ENCODE peak calls at places on chromosomes 4 and X, in five cellular contexts. One of them, this sample, is unnamed.

GRCh38 chr4:1520145-1520661 is 114.0 kb upstream of the NKX1-1 start:
- DNase-seq in HTR-8/SVneo: no peak
- DNase-seq in NCI-H345: no peak
- DNase-seq in effector memory CD8-positive, alpha-beta T cell: no peak
- DNase-seq in GM10248: no peak
- DNase-seq in this sample: no peak

GRCh38 chr4:163544407-163545038 is 50.0 kb downstream of the TMA16 start:
- DNase-seq in HTR-8/SVneo: peak
- DNase-seq in NCI-H345: peak
- DNase-seq in effector memory CD8-positive, alpha-beta T cell: peak
- DNase-seq in GM10248: peak
- DNase-seq in this sample: no peak

GRCh38 chr4:62670509-62670908 is 1470.4 kb downstream of the ADGRL3 start:
- DNase-seq in HTR-8/SVneo: no peak
- DNase-seq in NCI-H345: peak
- DNase-seq in effector memory CD8-positive, alpha-beta T cell: no peak
- DNase-seq in GM10248: no peak
- DNase-seq in this sample: peak

GRCh38 chr4:86416081-86416480 is 56.2 kb upstream of the MAPK10 start:
- DNase-seq in HTR-8/SVneo: no peak
- DNase-seq in NCI-H345: no peak
- DNase-seq in effector memory CD8-positive, alpha-beta T cell: no peak
- DNase-seq in GM10248: no peak
- DNase-seq in this sample: no peak

GRCh38 chr4:1296324-1297022 is 6.8 kb downstream of the MAEA start:
- DNase-seq in HTR-8/SVneo: no peak
- DNase-seq in NCI-H345: no peak
- DNase-seq in effector memory CD8-positive, alpha-beta T cell: no peak
- DNase-seq in GM10248: no peak
- DNase-seq in this sample: no peak

GRCh38 chrX:121356139-121356849 is 308.9 kb downstream of the GLUD2 start:
- DNase-seq in HTR-8/SVneo: no peak
- DNase-seq in NCI-H345: no peak
- DNase-seq in effector memory CD8-positive, alpha-beta T cell: no peak
- DNase-seq in GM10248: no peak
- DNase-seq in this sample: no peak

GRCh38 chr4:54930226-54930625 is 195.2 kb downstream of the KDR start:
- DNase-seq in HTR-8/SVneo: no peak
- DNase-seq in NCI-H345: no peak
- DNase-seq in effector memory CD8-positive, alpha-beta T cell: no peak
- DNase-seq in GM10248: no peak
- DNase-seq in this sample: peak

GRCh38 chrX:97158270-97158669 is 274.6 kb downstream of the RPA4 start:
- DNase-seq in HTR-8/SVneo: no peak
- DNase-seq in NCI-H345: peak
- DNase-seq in effector memory CD8-positive, alpha-beta T cell: no peak
- DNase-seq in GM10248: no peak
- DNase-seq in this sample: no peak

GRCh38 chrX:40174594-40175415 is 77.0 kb upstream of the BCOR start:
- DNase-seq in HTR-8/SVneo: no peak
- DNase-seq in NCI-H345: peak
- DNase-seq in effector memory CD8-positive, alpha-beta T cell: no peak
- DNase-seq in GM10248: no peak
- DNase-seq in this sample: no peak

GRCh38 chr4:175772170-175772685 is 39.8 kb downstream of the GPM6A start:
- DNase-seq in HTR-8/SVneo: no peak
- DNase-seq in NCI-H345: no peak
- DNase-seq in effector memory CD8-positive, alpha-beta T cell: no peak
- DNase-seq in GM10248: no peak
- DNase-seq in this sample: no peak

GRCh38 chr4:47631161-47631560 is 146.1 kb downstream of the ATP10D start:
- DNase-seq in HTR-8/SVneo: no peak
- DNase-seq in NCI-H345: no peak
- DNase-seq in effector memory CD8-positive, alpha-beta T cell: no peak
- DNase-seq in GM10248: no peak
- DNase-seq in this sample: no peak

GRCh38 chr4:140756292-140757219 is at the start of gene TBC1D9:
- DNase-seq in HTR-8/SVneo: peak
- DNase-seq in NCI-H345: peak
- DNase-seq in effector memory CD8-positive, alpha-beta T cell: no peak
- DNase-seq in GM10248: peak
- DNase-seq in this sample: peak

GRCh38 chr4:40506066-40506465 is 123.6 kb downstream of the RBM47 start:
- DNase-seq in HTR-8/SVneo: no peak
- DNase-seq in NCI-H345: no peak
- DNase-seq in effector memory CD8-positive, alpha-beta T cell: no peak
- DNase-seq in GM10248: no peak
- DNase-seq in this sample: no peak

GRCh38 chr4:6372649-6373525 is 99.5 kb downstream of the PPP2R2C start:
- DNase-seq in HTR-8/SVneo: peak
- DNase-seq in NCI-H345: peak
- DNase-seq in effector memory CD8-positive, alpha-beta T cell: no peak
- DNase-seq in GM10248: peak
- DNase-seq in this sample: no peak

GRCh38 chr4:86334020-86334750 is 25.7 kb downstream of the MAPK10 start:
- DNase-seq in HTR-8/SVneo: no peak
- DNase-seq in NCI-H345: no peak
- DNase-seq in effector memory CD8-positive, alpha-beta T cell: no peak
- DNase-seq in GM10248: no peak
- DNase-seq in this sample: no peak

GRCh38 chrX:41599507-41599906 is 89.3 kb upstream of the GPR34 start:
- DNase-seq in HTR-8/SVneo: no peak
- DNase-seq in NCI-H345: no peak
- DNase-seq in effector memory CD8-positive, alpha-beta T cell: no peak
- DNase-seq in GM10248: no peak
- DNase-seq in this sample: no peak

GRCh38 chr4:21535901-21536300 is 412.7 kb downstream of the KCNIP4 start:
- DNase-seq in HTR-8/SVneo: no peak
- DNase-seq in NCI-H345: no peak
- DNase-seq in effector memory CD8-positive, alpha-beta T cell: no peak
- DNase-seq in GM10248: no peak
- DNase-seq in this sample: no peak